ENCODE peak calls at places on chromosomes 16 and 17, in seven cellular contexts. F is GM12891, L is H1, A is GM12892, R is GM12878, N is HepG2, Y is K562. X is an unnamed sample.

GRCh38 chr17:70654706-70655105 is 485.4 kb downstream of the KCNJ2 start:
- DNase-seq in F (no peak), L (no peak), A (no peak), R (no peak), N (no peak), Y (no peak), X (peak; percentile 43)

GRCh38 chr16:73176577-73177013 is 128.7 kb upstream of the ZFHX3 start:
- DNase-seq in F (no peak), L (no peak), A (no peak), R (no peak), N (peak; percentile 20), Y (no peak), X (no peak)

GRCh38 chr17:17509601-17510425 is 13.6 kb upstream of the RASD1 start:
- DNase-seq in F (no peak), L (no peak), A (no peak), R (no peak), N (no peak), Y (peak; percentile 49), X (no peak)

GRCh38 chr17:65514082-65514481 is 47.4 kb downstream of the AXIN2 start:
- DNase-seq in F (no peak), L (no peak), A (no peak), R (no peak), N (no peak), Y (no peak), X (no peak)

GRCh38 chr17:58083491-58084316 is 485 bp downstream of the DYNLL2 start:
- DNase-seq in F (peak; percentile 71), L (peak; percentile 58), A (peak; percentile 69), R (no peak), N (peak; percentile 32), Y (peak; percentile 77), X (peak; percentile 91)

GRCh38 chr17:41049110-41049509 is 2.0 kb upstream of the KRTAP2-1 start:
- DNase-seq in F (no peak), L (no peak), A (no peak), R (no peak), N (peak; percentile 63), Y (no peak), X (no peak)

GRCh38 chr17:20191066-20191465 is 181.9 kb downstream of the SPECC1 start:
- DNase-seq in F (no peak), L (no peak), A (no peak), R (no peak), N (no peak), Y (no peak), X (no peak)

GRCh38 chr17:69430488-69430887 is 16.0 kb downstream of the MAP2K6 start:
- DNase-seq in F (no peak), L (no peak), A (no peak), R (no peak), N (no peak), Y (no peak), X (no peak)

GRCh38 chr16:2428051-2428786 is 1.0 kb upstream of the CCNF start:
- DNase-seq in F (no peak), L (peak; percentile 77), A (no peak), R (no peak), N (no peak), Y (peak; percentile 79), X (peak; percentile 68)

GRCh38 chr17:17254026-17254425 is 17.1 kb upstream of the FLCN start:
- DNase-seq in F (no peak), L (no peak), A (no peak), R (no peak), N (no peak), Y (no peak), X (no peak)

GRCh38 chr17:65797809-65798208 is 236.4 kb upstream of the AXIN2 start:
- DNase-seq in F (no peak), L (peak; percentile 69), A (no peak), R (no peak), N (peak; percentile 50), Y (peak; percentile 12), X (peak; percentile 8)

GRCh38 chr17:58184308-58184985 is 8.1 kb upstream of the EPX start:
- DNase-seq in F (no peak), L (no peak), A (no peak), R (no peak), N (no peak), Y (peak; percentile 47), X (peak; percentile 24)

GRCh38 chr17:80940171-80941123 is 51.2 kb upstream of the CHMP6 start:
- DNase-seq in F (no peak), L (no peak), A (no peak), R (no peak), N (no peak), Y (no peak), X (no peak)

GRCh38 chr17:75933836-75934235 is 7.0 kb downstream of the FBF1 start:
- DNase-seq in F (no peak), L (no peak), A (no peak), R (no peak), N (no peak), Y (no peak), X (no peak)

GRCh38 chr17:59783221-59784016 is 76.0 kb downstream of the VMP1 start:
- DNase-seq in F (no peak), L (no peak), A (no peak), R (no peak), N (no peak), Y (peak; percentile 39), X (peak; percentile 73)

GRCh38 chr17:16491131-16491702 is 776 bp downstream of the LRRC75A start:
- DNase-seq in F (no peak), L (peak; percentile 76), A (no peak), R (no peak), N (no peak), Y (no peak), X (peak; percentile 54)

DNA sequence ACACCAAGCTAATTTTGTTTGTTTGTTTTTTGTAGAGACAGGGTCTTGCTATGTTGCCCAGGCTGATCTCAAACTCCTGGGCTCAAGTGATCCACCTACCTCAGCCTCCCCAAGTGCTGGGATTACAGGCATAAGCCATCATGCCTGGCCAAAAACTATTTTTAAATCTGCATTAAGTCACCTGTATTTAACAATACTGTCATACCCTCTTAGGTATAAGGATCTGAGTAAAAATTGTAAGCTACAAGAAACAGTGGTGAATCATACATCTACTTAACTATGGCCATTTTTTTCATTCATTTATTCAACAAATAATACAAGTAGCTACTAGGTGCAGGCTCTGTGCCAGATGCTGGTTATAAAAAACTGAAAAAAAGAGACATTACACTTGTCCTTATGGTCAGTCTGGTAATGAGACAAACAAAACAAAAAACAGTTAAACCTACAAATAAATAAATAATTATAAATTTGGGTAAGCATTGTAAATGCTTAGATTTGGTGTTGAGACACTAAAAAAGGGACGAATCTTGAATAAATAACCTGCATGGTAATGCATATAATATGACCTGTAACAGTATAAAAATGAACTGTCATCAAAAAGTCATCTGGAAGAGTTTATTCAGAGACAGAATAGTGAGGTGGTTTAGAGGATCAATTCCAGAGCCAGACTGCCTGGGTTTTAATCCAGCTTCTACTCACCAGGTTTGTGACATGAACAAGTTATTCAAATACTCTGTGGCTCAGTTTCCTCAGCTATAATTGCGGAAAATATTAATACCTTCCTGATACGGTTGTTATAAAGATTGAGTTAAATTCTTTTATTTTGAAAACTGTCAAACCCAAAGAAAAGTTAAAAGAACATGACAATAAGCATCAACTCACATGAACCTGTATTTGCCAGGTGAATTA is 26.8 kb downstream of the BRIP1 start:
- DNase-seq in F (no peak), L (no peak), A (no peak), R (no peak), N (no peak), Y (no peak), X (no peak)
- TF ChIP-seq TAF1 in F (no peak), L (no peak), A (no peak), R (no peak), N (no peak), Y (no peak), X (no peak)

DNA sequence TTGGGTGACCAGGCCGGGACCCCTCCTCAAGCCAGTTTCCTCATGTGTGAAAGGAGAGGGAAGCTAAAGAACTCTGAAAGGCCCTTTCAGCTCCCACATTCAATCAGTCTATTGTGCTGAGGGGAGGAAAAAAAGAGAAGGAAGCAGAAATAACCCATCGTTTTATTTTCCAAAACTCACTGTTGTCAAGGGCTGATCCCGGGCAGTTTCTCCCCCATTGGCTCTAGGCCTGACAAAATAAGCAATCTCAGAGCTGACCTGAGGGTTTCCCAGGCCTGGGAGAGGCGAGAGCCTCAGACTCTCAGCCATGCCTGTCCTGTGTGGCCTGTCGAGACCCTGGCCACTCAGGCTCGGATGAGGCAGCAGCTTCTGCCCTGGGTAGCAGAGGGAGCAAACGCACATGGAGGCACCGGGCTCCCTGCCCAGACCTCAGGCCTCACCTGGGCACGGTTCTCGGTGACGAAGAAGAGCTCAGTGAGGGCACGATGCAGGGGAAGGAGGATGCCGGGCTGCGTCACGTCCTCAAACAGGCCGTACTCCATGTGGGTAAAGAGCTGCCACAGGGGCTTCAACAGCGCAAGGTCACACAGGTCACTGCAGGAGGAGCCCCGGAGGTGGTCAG is 45.0 kb upstream of the ATP2A3 start:
- DNase-seq in F (no peak), L (no peak), A (no peak), R (no peak), N (no peak), Y (no peak), X (no peak)
- TF ChIP-seq TAF1 in F (no peak), L (no peak), A (no peak), R (no peak), N (no peak), Y (no peak), X (no peak)

GRCh38 chr16:75621170-75621477 is 2.0 kb downstream of the ADAT1 start:
- DNase-seq in F (no peak), L (no peak), A (no peak), R (no peak), N (peak; percentile 53), Y (peak; percentile 53), X (peak; percentile 56)
- TF ChIP-seq TAF1 in F (no peak), L (no peak), A (no peak), R (no peak), N (no peak), Y (no peak), X (no peak)

DNA sequence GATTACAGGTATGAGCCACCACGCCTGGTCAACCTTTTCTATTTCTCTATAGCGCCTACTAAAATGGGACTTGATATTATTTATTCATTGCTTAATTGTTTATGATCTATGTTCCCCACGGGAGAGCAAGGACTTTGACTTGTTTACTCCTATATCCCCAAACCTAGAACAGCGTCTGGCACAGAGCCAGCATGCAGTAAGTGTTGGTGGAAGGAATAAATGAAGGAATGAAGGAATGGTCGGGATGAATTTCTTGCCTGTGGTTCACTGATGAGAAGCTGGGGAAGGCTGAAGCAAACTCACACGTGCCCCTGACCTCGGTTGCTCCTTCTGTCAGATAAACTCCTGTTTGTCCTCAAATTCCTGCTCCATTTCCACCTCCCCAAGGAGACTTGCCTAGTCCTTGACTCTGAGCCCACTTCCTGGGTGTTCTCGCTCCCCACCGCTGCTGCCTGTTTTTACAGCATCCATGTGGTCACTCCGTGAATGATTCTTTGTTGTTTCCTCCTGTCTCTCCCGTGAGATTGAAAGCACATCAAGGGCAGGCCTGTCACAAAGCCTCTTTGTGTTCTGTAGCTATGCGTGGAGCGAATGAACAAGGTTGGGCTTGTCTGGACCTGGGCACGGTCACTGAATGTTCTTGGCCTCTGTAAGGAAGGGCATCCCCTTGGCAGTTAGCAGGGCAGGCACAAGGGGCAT is 17.3 kb downstream of the C17orf100 start:
- DNase-seq in F (no peak), L (no peak), A (no peak), R (no peak), N (peak; percentile 65), Y (no peak), X (no peak)
- TF ChIP-seq TAF1 in F (no peak), L (no peak), A (no peak), R (no peak), N (no peak), Y (no peak), X (no peak)

DNA sequence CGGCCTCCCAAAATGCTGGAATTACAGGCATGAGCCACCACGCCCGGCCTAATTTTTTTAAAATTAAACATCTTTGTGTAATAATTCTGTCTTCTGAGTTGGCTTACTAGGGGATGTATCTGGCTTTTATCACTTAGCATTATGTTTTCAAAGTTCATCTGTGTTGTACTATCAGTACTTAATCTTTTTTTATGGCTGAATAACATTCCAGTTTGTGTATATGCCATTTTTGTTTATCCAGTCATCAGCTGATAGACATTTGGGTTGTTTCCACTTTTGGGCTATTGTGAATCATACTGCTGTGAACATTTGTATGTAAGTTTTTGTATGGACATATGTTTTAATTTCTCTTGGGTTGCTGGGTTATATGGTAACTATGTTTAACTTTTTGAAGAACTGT is 69.0 kb downstream of the CHD9 start:
- DNase-seq in F (no peak), L (no peak), A (no peak), R (no peak), N (no peak), Y (no peak), X (no peak)
- TF ChIP-seq TAF1 in F (no peak), L (no peak), A (no peak), R (no peak), N (no peak), Y (no peak), X (no peak)

X was measured in SK-N-SH.